ENCODE peak calls at places on chromosomes 4 and X, in eight cellular contexts. G, N, H, A, L, W, K and T are unnamed samples.

GRCh38 chr4:52037730-52038108 is 380 bp downstream of the SGCB start:
- DNase-seq in G (no peak), N (no peak), H (no peak), A (peak), L (no peak), W (peak), K (no peak), T (no peak)

GRCh38 chr4:46329118-46329976 is 60.6 kb downstream of the GABRA2 start:
- DNase-seq in G (no peak), N (no peak), H (no peak), A (peak), L (no peak), W (peak), K (peak), T (no peak)

GRCh38 chr4:119825696-119826095 is 197.1 kb upstream of the PDE5A start:
- DNase-seq in G (no peak), N (no peak), H (no peak), A (no peak), L (no peak), W (no peak), K (no peak), T (no peak)

GRCh38 chrX:42530027-42530426 is 247.9 kb downstream of the PPP1R2C start:
- DNase-seq in G (no peak), N (no peak), H (no peak), A (peak), L (no peak), W (no peak), K (no peak), T (no peak)

GRCh38 chrX:77431227-77431626 is 16.0 kb upstream of the FGF16 start:
- DNase-seq in G (no peak), N (no peak), H (no peak), A (peak), L (no peak), W (no peak), K (peak), T (no peak)

GRCh38 chr4:150049682-150050081 is 28.6 kb upstream of the DCLK2 start:
- DNase-seq in G (no peak), N (no peak), H (no peak), A (no peak), L (no peak), W (no peak), K (no peak), T (no peak)

GRCh38 chrX:20455001-20455400 is 188.3 kb upstream of the RPS6KA3 start:
- DNase-seq in G (no peak), N (no peak), H (no peak), A (no peak), L (no peak), W (no peak), K (no peak), T (no peak)

GRCh38 chrX:77427586-77427985 is 19.6 kb upstream of the FGF16 start:
- DNase-seq in G (no peak), N (no peak), H (no peak), A (no peak), L (no peak), W (no peak), K (no peak), T (no peak)

GRCh38 chr4:2789801-2790582 is 2.9 kb upstream of the SH3BP2 start:
- DNase-seq in G (no peak), N (peak), H (no peak), A (no peak), L (no peak), W (no peak), K (no peak), T (no peak)

GRCh38 chr4:2793578-2793919 is 664 bp downstream of the SH3BP2 start:
- DNase-seq in G (peak), N (peak), H (no peak), A (peak), L (no peak), W (peak), K (peak), T (no peak)

GRCh38 chr4:158845166-158846041 is 76.6 kb downstream of the FNIP2 start:
- DNase-seq in G (no peak), N (no peak), H (no peak), A (peak), L (no peak), W (no peak), K (no peak), T (no peak)

GRCh38 chr4:99815597-99816011 is 1.0 kb upstream of the DAPP1 start:
- DNase-seq in G (peak), N (peak), H (no peak), A (peak), L (peak), W (peak), K (no peak), T (peak)

GRCh38 chrX:121231566-121232358 is 184.4 kb downstream of the GLUD2 start:
- DNase-seq in G (no peak), N (no peak), H (no peak), A (no peak), L (no peak), W (no peak), K (no peak), T (no peak)

GRCh38 chrX:109872021-109872730 is 130.7 kb upstream of the TMEM164 start:
- DNase-seq in G (no peak), N (no peak), H (no peak), A (no peak), L (no peak), W (no peak), K (no peak), T (no peak)

GRCh38 chrX:45903781-45904201 is 641.4 kb downstream of the ZNF674 start:
- DNase-seq in G (no peak), N (no peak), H (no peak), A (peak), L (no peak), W (no peak), K (no peak), T (no peak)

GRCh38 chrX:31374786-31375185 is 302.9 kb upstream of the FTHL17 start:
- DNase-seq in G (no peak), N (no peak), H (no peak), A (peak), L (no peak), W (no peak), K (no peak), T (no peak)

GRCh38 chrX:112630187-112630586 is 49.6 kb downstream of the LHFPL1 start:
- DNase-seq in G (no peak), N (no peak), H (no peak), A (no peak), L (no peak), W (no peak), K (no peak), T (no peak)

GRCh38 chrX:915427-916234 is 285.0 kb downstream of the SHOX start:
- DNase-seq in G (no peak), N (no peak), H (no peak), A (no peak), L (no peak), W (no peak), K (no peak), T (no peak)

GRCh38 chr4:122584517-122584916 is 36.3 kb downstream of the IL21 start:
- DNase-seq in G (no peak), N (no peak), H (no peak), A (no peak), L (no peak), W (no peak), K (no peak), T (no peak)

GRCh38 chrX:23127586-23127985 is 127.8 kb downstream of the DDX53 start:
- DNase-seq in G (no peak), N (no peak), H (no peak), A (no peak), L (no peak), W (no peak), K (no peak), T (no peak)

DNA sequence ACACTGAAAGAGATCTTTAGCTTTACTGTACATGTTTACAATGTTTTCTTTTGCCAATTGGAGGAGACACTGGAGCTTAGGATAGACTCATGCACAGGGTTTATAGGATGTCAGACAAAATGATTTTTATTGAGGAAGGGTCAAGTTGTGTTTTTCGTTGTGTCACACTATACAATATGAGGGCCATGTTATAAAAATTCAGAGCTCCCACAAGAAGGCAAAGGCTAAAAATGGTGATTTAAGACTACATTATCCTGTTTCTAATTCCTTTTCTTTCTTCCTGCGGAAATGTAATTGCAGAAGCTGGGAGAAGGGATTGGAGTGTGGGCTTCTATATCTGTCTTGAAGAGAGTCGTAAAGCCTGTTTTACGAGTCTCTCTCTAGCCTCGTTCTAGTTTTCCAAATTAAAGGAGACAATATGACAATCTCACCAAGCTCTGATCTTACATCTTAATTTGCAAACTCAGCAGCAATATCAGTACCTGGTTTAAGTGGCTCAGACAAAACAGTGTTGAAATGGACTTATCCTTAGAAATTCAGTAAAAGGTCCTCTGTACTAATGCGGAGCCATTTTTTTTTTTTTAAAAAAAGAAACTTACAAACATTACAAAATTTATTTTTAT is 349.4 kb upstream of the HAND2 start:
- DNase-seq in G (no peak), N (no peak), H (no peak), A (peak), L (no peak), W (no peak), K (no peak), T (no peak)
- TF ChIP-seq POLR2AphosphoS5 in G (no peak), N (no peak), H (no peak), A (no peak), L (no peak), W (no peak), K (no peak), T (no peak)

DNA sequence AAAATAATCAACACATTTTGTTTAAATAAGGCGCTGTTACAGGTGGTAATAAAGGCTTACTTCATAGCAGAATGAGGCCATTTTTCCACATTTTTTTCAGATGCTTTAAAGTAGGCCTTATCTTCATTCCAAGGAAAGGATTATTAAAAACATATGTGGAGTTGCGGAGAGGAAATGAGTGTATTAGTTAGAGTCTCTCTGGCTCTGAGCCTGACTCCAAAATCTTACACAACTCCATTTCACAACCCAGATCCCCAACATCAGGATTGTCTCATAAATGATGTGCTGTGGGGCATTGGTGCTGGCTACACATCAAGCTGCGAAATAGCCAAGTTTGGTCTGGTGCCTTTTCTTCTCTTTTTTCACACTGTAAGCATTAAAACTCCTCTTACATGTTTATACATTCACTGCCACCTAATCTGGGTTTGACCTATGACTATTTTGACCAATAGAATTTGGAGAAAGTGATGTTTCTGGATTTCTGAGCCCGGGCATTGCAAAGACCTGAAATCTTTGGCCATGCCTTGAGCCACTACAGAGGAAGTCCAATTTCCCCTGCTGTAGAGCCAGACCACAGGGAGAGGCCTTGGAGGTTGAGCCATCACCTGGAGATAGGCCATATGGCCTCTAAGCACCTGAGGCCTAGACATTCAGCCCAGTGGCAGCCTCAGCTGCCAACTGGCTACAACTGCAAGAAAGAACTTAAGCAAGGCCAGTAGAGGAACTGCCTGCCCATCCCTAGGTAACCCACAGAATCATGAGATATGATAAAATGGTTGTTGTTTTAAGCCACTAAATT is 16.7 kb upstream of the SOD3 start:
- DNase-seq in G (no peak), N (no peak), H (no peak), A (no peak), L (peak), W (peak), K (no peak), T (no peak)
- TF ChIP-seq POLR2AphosphoS5 in G (no peak), N (peak), H (no peak), A (no peak), L (peak), W (peak), K (no peak), T (no peak)

DNA sequence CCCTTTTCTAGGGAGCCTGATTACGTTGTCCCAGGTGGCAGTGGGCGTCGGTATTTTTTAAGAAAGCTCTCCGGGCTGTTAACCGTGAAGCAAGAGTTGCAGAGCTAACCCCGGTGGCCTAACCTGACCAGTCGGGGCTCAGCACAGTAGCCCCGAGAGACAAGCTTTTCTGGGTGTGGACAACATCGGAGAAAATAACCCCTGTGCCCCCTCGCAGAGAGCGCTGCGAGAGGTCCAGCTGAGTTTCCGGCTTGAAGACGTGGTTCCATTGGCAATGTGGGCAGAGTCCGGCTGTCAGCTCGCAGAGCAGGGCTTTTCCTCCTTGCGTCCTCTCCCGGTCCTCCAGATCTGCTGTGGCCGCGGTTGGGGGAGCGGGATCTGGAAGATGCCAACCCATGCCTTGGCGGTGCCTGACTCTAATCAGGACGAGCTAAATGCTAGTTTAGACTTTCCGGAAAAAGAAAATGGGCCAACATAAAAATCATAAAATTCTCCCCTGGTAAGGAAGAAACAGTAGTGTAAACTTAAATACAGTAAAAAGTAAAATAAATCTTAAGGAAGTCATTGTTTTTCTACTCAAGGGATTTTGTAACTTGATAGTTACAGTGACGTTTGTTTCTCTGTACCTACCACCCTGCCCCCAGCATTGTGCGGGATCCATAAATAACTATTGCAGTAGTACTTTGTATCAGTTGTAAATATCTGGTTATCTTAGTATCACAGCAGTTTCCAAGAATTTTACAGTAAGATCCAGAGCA is 603 bp upstream of the PLA2G12A start:
- DNase-seq in G (no peak), N (peak), H (no peak), A (peak), L (peak), W (peak), K (peak), T (peak)
- TF ChIP-seq POLR2AphosphoS5 in G (no peak), N (peak), H (no peak), A (no peak), L (no peak), W (peak), K (no peak), T (peak)

DNA sequence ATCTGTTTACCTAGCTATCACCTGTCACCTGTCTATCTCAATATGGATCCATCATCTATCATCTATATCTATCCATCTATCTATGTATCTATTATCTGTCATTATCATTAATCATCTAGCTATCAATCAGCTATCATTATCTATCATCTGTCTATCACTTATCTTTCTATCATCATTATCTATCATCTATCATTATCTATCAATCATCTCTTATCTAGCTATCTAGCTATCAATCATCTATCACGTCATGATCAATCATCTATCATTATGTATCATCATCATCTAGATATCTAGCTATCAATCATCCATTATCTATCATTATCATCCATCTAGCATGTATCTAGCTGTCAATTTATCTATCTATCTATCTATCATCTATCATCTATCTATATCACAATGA is 7.9 kb downstream of the ARSD start:
- DNase-seq in G (no peak), N (no peak), H (no peak), A (no peak), L (no peak), W (no peak), K (no peak), T (no peak)
- TF ChIP-seq POLR2AphosphoS5 in G (no peak), N (no peak), H (no peak), A (no peak), L (no peak), W (no peak), K (no peak), T (no peak)

GRCh38 chrX:78650906-78651437 is 8.2 kb downstream of the RTL3 start:
- DNase-seq in G (no peak), N (no peak), H (no peak), A (peak), L (no peak), W (no peak), K (no peak), T (no peak)
- TF ChIP-seq POLR2AphosphoS5 in G (no peak), N (no peak), H (no peak), A (no peak), L (no peak), W (no peak), K (no peak), T (no peak)

DNA sequence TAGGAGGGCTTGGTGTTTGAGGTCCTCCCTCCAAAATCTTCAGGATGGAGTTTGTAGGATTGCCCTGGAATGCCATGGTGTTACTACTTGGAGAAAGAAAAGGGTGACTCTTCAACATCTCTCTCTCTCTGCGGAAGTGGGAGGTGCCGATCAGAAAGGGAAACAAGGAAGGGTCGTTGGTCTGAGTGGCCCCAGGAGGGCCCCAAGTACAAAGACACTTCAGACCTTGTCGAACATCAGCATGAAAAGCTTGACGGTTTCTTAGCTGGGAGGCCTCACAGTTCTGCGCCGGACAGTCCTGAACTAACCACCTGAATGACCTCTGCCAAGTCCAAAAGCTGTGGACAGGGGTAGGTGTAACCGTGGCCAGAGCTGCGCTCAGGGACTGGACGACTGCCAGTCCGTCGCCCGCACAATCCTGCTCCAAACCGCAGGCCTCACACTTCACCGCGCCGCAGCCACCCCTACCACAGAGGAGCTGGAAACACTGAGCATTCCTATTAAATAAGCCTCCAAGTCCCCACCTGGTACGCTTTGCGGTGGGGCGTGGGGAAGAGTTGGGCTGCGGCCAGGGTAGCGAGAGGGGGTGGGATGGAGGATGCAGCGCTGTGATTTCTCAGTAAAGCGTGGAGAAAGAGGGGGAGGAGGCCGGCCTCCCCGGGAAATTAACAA is 540 bp upstream of the GSX2 start:
- DNase-seq in G (no peak), N (no peak), H (no peak), A (peak), L (no peak), W (no peak), K (no peak), T (no peak)
- TF ChIP-seq POLR2AphosphoS5 in G (no peak), N (no peak), H (no peak), A (no peak), L (no peak), W (no peak), K (no peak), T (no peak)